ENCODE peak calls at places on chromosomes 6 and 20, in nine cellular contexts. One of them, this sample, is unnamed.

GRCh38 chr6:40714143-40714542 is 127.0 kb upstream of the LRFN2 start:
- DNase-seq in A549: no peak
- DNase-seq in WERI-Rb-1: no peak
- DNase-seq in GM23338: no peak
- DNase-seq in choroid plexus epithelial cell: no peak
- DNase-seq in astrocyte of the spinal cord: no peak
- DNase-seq in endothelial cell of umbilical vein: no peak
- DNase-seq in fibroblast of lung: no peak
- DNase-seq in NB4: no peak
- DNase-seq in this sample: no peak

GRCh38 chr6:151675746-151676459 is 131.6 kb upstream of the ESR1 start:
- DNase-seq in A549: peak; percentile 56
- DNase-seq in WERI-Rb-1: peak; percentile 53
- DNase-seq in GM23338: peak; percentile 85
- DNase-seq in choroid plexus epithelial cell: peak; percentile 56
- DNase-seq in astrocyte of the spinal cord: peak; percentile 24
- DNase-seq in endothelial cell of umbilical vein: peak; percentile 46
- DNase-seq in fibroblast of lung: peak; percentile 4
- DNase-seq in NB4: peak; percentile 51
- DNase-seq in this sample: peak; percentile 30

GRCh38 chr20:17992224-17992637 is 23.4 kb downstream of the MGME1 start:
- DNase-seq in A549: no peak
- DNase-seq in WERI-Rb-1: no peak
- DNase-seq in GM23338: no peak
- DNase-seq in choroid plexus epithelial cell: no peak
- DNase-seq in astrocyte of the spinal cord: no peak
- DNase-seq in endothelial cell of umbilical vein: no peak
- DNase-seq in fibroblast of lung: no peak
- DNase-seq in NB4: no peak
- DNase-seq in this sample: no peak

GRCh38 chr20:34834459-34834893 is 9.0 kb upstream of the NCOA6 start:
- DNase-seq in A549: peak; percentile 36
- DNase-seq in WERI-Rb-1: no peak
- DNase-seq in GM23338: peak; percentile 53
- DNase-seq in choroid plexus epithelial cell: peak; percentile 60
- DNase-seq in astrocyte of the spinal cord: peak; percentile 51
- DNase-seq in endothelial cell of umbilical vein: peak; percentile 50
- DNase-seq in fibroblast of lung: peak; percentile 24
- DNase-seq in NB4: peak; percentile 68
- DNase-seq in this sample: peak; percentile 52

GRCh38 chr6:157982580-157983438 is 1.1 kb downstream of the SYNJ2 start:
- DNase-seq in A549: peak; percentile 69
- DNase-seq in WERI-Rb-1: no peak
- DNase-seq in GM23338: peak; percentile 47
- DNase-seq in choroid plexus epithelial cell: peak; percentile 70
- DNase-seq in astrocyte of the spinal cord: peak; percentile 53
- DNase-seq in endothelial cell of umbilical vein: peak; percentile 80
- DNase-seq in fibroblast of lung: peak; percentile 70
- DNase-seq in NB4: peak; percentile 20
- DNase-seq in this sample: peak; percentile 59

GRCh38 chr6:127618729-127619128 is 41.8 kb downstream of the C6orf58 start:
- DNase-seq in A549: no peak
- DNase-seq in WERI-Rb-1: no peak
- DNase-seq in GM23338: no peak
- DNase-seq in choroid plexus epithelial cell: no peak
- DNase-seq in astrocyte of the spinal cord: peak; percentile 8
- DNase-seq in endothelial cell of umbilical vein: no peak
- DNase-seq in fibroblast of lung: no peak
- DNase-seq in NB4: no peak
- DNase-seq in this sample: peak; percentile 35

GRCh38 chr6:30802731-30803130 is 58.4 kb upstream of the IER3 start:
- DNase-seq in A549: no peak
- DNase-seq in WERI-Rb-1: no peak
- DNase-seq in GM23338: no peak
- DNase-seq in choroid plexus epithelial cell: no peak
- DNase-seq in astrocyte of the spinal cord: no peak
- DNase-seq in endothelial cell of umbilical vein: peak; percentile 36
- DNase-seq in fibroblast of lung: no peak
- DNase-seq in NB4: no peak
- DNase-seq in this sample: no peak

GRCh38 chr6:56652994-56653393 is 10.3 kb upstream of the DST start:
- DNase-seq in A549: peak; percentile 69
- DNase-seq in WERI-Rb-1: no peak
- DNase-seq in GM23338: no peak
- DNase-seq in choroid plexus epithelial cell: peak; percentile 60
- DNase-seq in astrocyte of the spinal cord: peak; percentile 84
- DNase-seq in endothelial cell of umbilical vein: peak; percentile 86
- DNase-seq in fibroblast of lung: peak; percentile 84
- DNase-seq in NB4: no peak
- DNase-seq in this sample: peak; percentile 84

GRCh38 chr6:27847706-27848105 is 64.5 kb downstream of the OR2B2 start:
- DNase-seq in A549: no peak
- DNase-seq in WERI-Rb-1: no peak
- DNase-seq in GM23338: no peak
- DNase-seq in choroid plexus epithelial cell: no peak
- DNase-seq in astrocyte of the spinal cord: no peak
- DNase-seq in endothelial cell of umbilical vein: no peak
- DNase-seq in fibroblast of lung: peak; percentile 45
- DNase-seq in NB4: no peak
- DNase-seq in this sample: peak; percentile 73

GRCh38 chr20:52899221-52899620 is 72.9 kb upstream of the TSHZ2 start:
- DNase-seq in A549: no peak
- DNase-seq in WERI-Rb-1: peak; percentile 22
- DNase-seq in GM23338: no peak
- DNase-seq in choroid plexus epithelial cell: no peak
- DNase-seq in astrocyte of the spinal cord: no peak
- DNase-seq in endothelial cell of umbilical vein: no peak
- DNase-seq in fibroblast of lung: no peak
- DNase-seq in NB4: no peak
- DNase-seq in this sample: no peak

GRCh38 chr20:31824554-31825313 is 5.6 kb downstream of the MYLK2 start:
- DNase-seq in A549: no peak
- DNase-seq in WERI-Rb-1: no peak
- DNase-seq in GM23338: no peak
- DNase-seq in choroid plexus epithelial cell: no peak
- DNase-seq in astrocyte of the spinal cord: no peak
- DNase-seq in endothelial cell of umbilical vein: no peak
- DNase-seq in fibroblast of lung: no peak
- DNase-seq in NB4: no peak
- DNase-seq in this sample: no peak

GRCh38 chr20:31824125-31824485 is 4.9 kb downstream of the MYLK2 start:
- DNase-seq in A549: no peak
- DNase-seq in WERI-Rb-1: no peak
- DNase-seq in GM23338: no peak
- DNase-seq in choroid plexus epithelial cell: no peak
- DNase-seq in astrocyte of the spinal cord: no peak
- DNase-seq in endothelial cell of umbilical vein: no peak
- DNase-seq in fibroblast of lung: no peak
- DNase-seq in NB4: no peak
- DNase-seq in this sample: no peak

GRCh38 chr20:31823360-31824124 is 4.4 kb downstream of the MYLK2 start:
- DNase-seq in A549: no peak
- DNase-seq in WERI-Rb-1: no peak
- DNase-seq in GM23338: no peak
- DNase-seq in choroid plexus epithelial cell: peak; percentile 54
- DNase-seq in astrocyte of the spinal cord: no peak
- DNase-seq in endothelial cell of umbilical vein: peak; percentile 41
- DNase-seq in fibroblast of lung: no peak
- DNase-seq in NB4: peak; percentile 37
- DNase-seq in this sample: no peak

GRCh38 chr20:31821427-31821826 is 2.3 kb downstream of the MYLK2 start:
- DNase-seq in A549: no peak
- DNase-seq in WERI-Rb-1: no peak
- DNase-seq in GM23338: no peak
- DNase-seq in choroid plexus epithelial cell: no peak
- DNase-seq in astrocyte of the spinal cord: no peak
- DNase-seq in endothelial cell of umbilical vein: no peak
- DNase-seq in fibroblast of lung: no peak
- DNase-seq in NB4: no peak
- DNase-seq in this sample: no peak

DNA sequence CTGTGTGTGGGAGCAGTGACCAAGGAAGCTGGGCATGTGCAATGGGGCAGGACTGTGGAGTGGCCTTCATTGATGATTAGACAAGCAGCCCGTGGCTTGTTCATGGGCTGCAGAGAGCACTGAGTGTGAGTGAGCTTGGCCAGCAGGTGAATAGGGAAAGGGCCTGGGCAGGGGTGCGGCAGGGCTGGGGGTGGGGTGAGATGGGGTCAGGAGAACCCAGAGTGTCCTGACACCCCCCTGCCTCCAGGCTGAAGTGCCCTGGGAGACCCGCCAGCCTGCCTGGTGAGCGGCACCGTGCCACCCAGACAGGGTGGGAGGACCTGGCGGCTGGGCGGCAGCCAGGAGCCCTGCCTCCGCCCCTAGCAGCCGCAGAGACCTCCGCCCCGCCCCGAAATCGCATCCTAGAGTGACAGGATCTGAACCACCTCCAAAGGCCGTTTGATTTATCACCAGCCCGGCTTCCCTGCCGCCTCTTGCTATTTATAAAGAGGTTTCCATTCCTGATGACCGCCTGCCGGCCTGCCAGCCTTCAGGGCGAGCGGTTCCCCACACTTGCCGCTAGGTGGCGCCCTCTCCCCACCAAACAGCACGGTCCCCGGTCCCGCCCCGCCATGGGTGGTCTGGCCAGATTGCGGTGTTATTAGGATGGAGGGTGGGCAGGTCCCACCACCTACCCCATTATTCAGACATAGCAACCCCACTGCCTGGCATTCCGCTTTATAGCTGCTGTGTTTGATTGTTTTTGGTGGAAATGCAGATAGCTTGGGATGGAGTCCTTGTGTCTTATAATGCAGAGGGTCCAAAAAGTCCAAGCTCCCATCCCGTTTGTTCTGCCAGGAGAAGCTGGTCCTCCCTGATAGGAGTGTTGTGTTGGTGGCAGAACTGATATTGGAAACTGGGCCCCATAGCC is 3.5 kb downstream of the MYLK2 start:
- DNase-seq in A549: peak; percentile 62
- DNase-seq in WERI-Rb-1: peak; percentile 73
- DNase-seq in GM23338: peak; percentile 98
- DNase-seq in choroid plexus epithelial cell: peak; percentile 74
- DNase-seq in astrocyte of the spinal cord: peak; percentile 67
- DNase-seq in endothelial cell of umbilical vein: peak; percentile 62
- DNase-seq in fibroblast of lung: peak; percentile 70
- DNase-seq in NB4: peak; percentile 76
- DNase-seq in this sample: peak; percentile 48
- H3K4me3 ChIP-seq in A549: peak overlapping the region; percentile 18
- H3K4me3 ChIP-seq in WERI-Rb-1: no peak overlapping the region
- H3K4me3 ChIP-seq in GM23338: peak overlapping the region; percentile 38
- H3K4me3 ChIP-seq in choroid plexus epithelial cell: no peak overlapping the region
- H3K4me3 ChIP-seq in astrocyte of the spinal cord: no peak overlapping the region
- H3K4me3 ChIP-seq in endothelial cell of umbilical vein: no peak overlapping the region
- H3K4me3 ChIP-seq in fibroblast of lung: no peak overlapping the region
- H3K4me3 ChIP-seq in NB4: no peak overlapping the region
- H3K4me3 ChIP-seq in this sample: no peak overlapping the region

GRCh38 chr20:50279988-50280850 is 89.6 kb downstream of the CEBPB start:
- DNase-seq in A549: no peak
- DNase-seq in WERI-Rb-1: no peak
- DNase-seq in GM23338: no peak
- DNase-seq in choroid plexus epithelial cell: no peak
- DNase-seq in astrocyte of the spinal cord: no peak
- DNase-seq in endothelial cell of umbilical vein: no peak
- DNase-seq in fibroblast of lung: no peak
- DNase-seq in NB4: no peak
- DNase-seq in this sample: no peak

GRCh38 chr20:50277460-50278376 is 87.1 kb downstream of the CEBPB start:
- DNase-seq in A549: no peak
- DNase-seq in WERI-Rb-1: no peak
- DNase-seq in GM23338: no peak
- DNase-seq in choroid plexus epithelial cell: no peak
- DNase-seq in astrocyte of the spinal cord: no peak
- DNase-seq in endothelial cell of umbilical vein: no peak
- DNase-seq in fibroblast of lung: no peak
- DNase-seq in NB4: no peak
- DNase-seq in this sample: no peak

GRCh38 chr20:50278377-50278683 is 87.7 kb downstream of the CEBPB start:
- DNase-seq in A549: no peak
- DNase-seq in WERI-Rb-1: no peak
- DNase-seq in GM23338: no peak
- DNase-seq in choroid plexus epithelial cell: no peak
- DNase-seq in astrocyte of the spinal cord: no peak
- DNase-seq in endothelial cell of umbilical vein: no peak
- DNase-seq in fibroblast of lung: no peak
- DNase-seq in NB4: no peak
- DNase-seq in this sample: no peak

GRCh38 chr20:50277064-50277415 is 86.4 kb downstream of the CEBPB start:
- DNase-seq in A549: no peak
- DNase-seq in WERI-Rb-1: no peak
- DNase-seq in GM23338: no peak
- DNase-seq in choroid plexus epithelial cell: no peak
- DNase-seq in astrocyte of the spinal cord: no peak
- DNase-seq in endothelial cell of umbilical vein: no peak
- DNase-seq in fibroblast of lung: no peak
- DNase-seq in NB4: no peak
- DNase-seq in this sample: no peak

GRCh38 chr20:50278684-50279531 is 88.3 kb downstream of the CEBPB start:
- DNase-seq in A549: peak; percentile 77
- DNase-seq in WERI-Rb-1: peak; percentile 85
- DNase-seq in GM23338: peak; percentile 33
- DNase-seq in choroid plexus epithelial cell: peak; percentile 28
- DNase-seq in astrocyte of the spinal cord: no peak
- DNase-seq in endothelial cell of umbilical vein: no peak
- DNase-seq in fibroblast of lung: no peak
- DNase-seq in NB4: no peak
- DNase-seq in this sample: peak; percentile 55
- TF ChIP-seq CTCF in A549: no peak
- TF ChIP-seq CTCF in WERI-Rb-1: peak; percentile 64
- TF ChIP-seq CTCF in GM23338: no peak
- TF ChIP-seq CTCF in choroid plexus epithelial cell: peak; percentile 33
- TF ChIP-seq CTCF in astrocyte of the spinal cord: no peak
- TF ChIP-seq CTCF in endothelial cell of umbilical vein: no peak
- TF ChIP-seq CTCF in fibroblast of lung: peak; percentile 39
- TF ChIP-seq CTCF in NB4: no peak
- TF ChIP-seq CTCF in this sample: peak; percentile 39

GRCh38 chr6:25165181-25165580 is 114.0 kb upstream of the CARMIL1 start:
- DNase-seq in A549: no peak
- DNase-seq in WERI-Rb-1: no peak
- DNase-seq in GM23338: no peak
- DNase-seq in choroid plexus epithelial cell: no peak
- DNase-seq in astrocyte of the spinal cord: no peak
- DNase-seq in endothelial cell of umbilical vein: no peak
- DNase-seq in fibroblast of lung: no peak
- DNase-seq in NB4: no peak
- DNase-seq in this sample: no peak
- H3K4me3 ChIP-seq in A549: no peak overlapping the region
- H3K4me3 ChIP-seq in WERI-Rb-1: no peak overlapping the region
- H3K4me3 ChIP-seq in GM23338: no peak overlapping the region
- H3K4me3 ChIP-seq in choroid plexus epithelial cell: no peak overlapping the region
- H3K4me3 ChIP-seq in astrocyte of the spinal cord: no peak overlapping the region
- H3K4me3 ChIP-seq in endothelial cell of umbilical vein: no peak overlapping the region
- H3K4me3 ChIP-seq in fibroblast of lung: no peak overlapping the region
- H3K4me3 ChIP-seq in NB4: no peak overlapping the region
- H3K4me3 ChIP-seq in this sample: no peak overlapping the region

GRCh38 chr6:5946701-5947100 is 60.0 kb downstream of the NRN1 start:
- DNase-seq in A549: no peak
- DNase-seq in WERI-Rb-1: no peak
- DNase-seq in GM23338: no peak
- DNase-seq in choroid plexus epithelial cell: no peak
- DNase-seq in astrocyte of the spinal cord: no peak
- DNase-seq in endothelial cell of umbilical vein: no peak
- DNase-seq in fibroblast of lung: no peak
- DNase-seq in NB4: no peak
- DNase-seq in this sample: no peak

GRCh38 chr6:5946181-5946580 is 60.5 kb downstream of the NRN1 start:
- DNase-seq in A549: no peak
- DNase-seq in WERI-Rb-1: no peak
- DNase-seq in GM23338: no peak
- DNase-seq in choroid plexus epithelial cell: no peak
- DNase-seq in astrocyte of the spinal cord: no peak
- DNase-seq in endothelial cell of umbilical vein: no peak
- DNase-seq in fibroblast of lung: no peak
- DNase-seq in NB4: no peak
- DNase-seq in this sample: no peak

GRCh38 chr6:5950448-5950847 is 56.3 kb downstream of the NRN1 start:
- DNase-seq in A549: peak; percentile 29
- DNase-seq in WERI-Rb-1: peak; percentile 48
- DNase-seq in GM23338: peak; percentile 71
- DNase-seq in choroid plexus epithelial cell: no peak
- DNase-seq in astrocyte of the spinal cord: peak; percentile 35
- DNase-seq in endothelial cell of umbilical vein: peak; percentile 44
- DNase-seq in fibroblast of lung: peak; percentile 52
- DNase-seq in NB4: peak; percentile 62
- DNase-seq in this sample: peak; percentile 38
- TF ChIP-seq CTCF in A549: peak; percentile 11
- TF ChIP-seq CTCF in WERI-Rb-1: peak; percentile 88
- TF ChIP-seq CTCF in GM23338: peak; percentile 89
- TF ChIP-seq CTCF in choroid plexus epithelial cell: no peak
- TF ChIP-seq CTCF in astrocyte of the spinal cord: peak; percentile 50
- TF ChIP-seq CTCF in endothelial cell of umbilical vein: peak; percentile 52
- TF ChIP-seq CTCF in fibroblast of lung: peak; percentile 11
- TF ChIP-seq CTCF in NB4: peak; percentile 80
- TF ChIP-seq CTCF in this sample: peak; percentile 42